ENCODE peak calls at places on chromosomes 5 and 9, in six cellular contexts. X, L, G, Y, S and J are unnamed samples.

GRCh38 chr5:140631831-140632365 is 1.1 kb downstream of the CD14 start:
- DNase-seq in X (no peak), L (peak), G (peak), Y (no peak), S (no peak), J (no peak)

GRCh38 chr9:27110181-27110580 is 1.2 kb downstream of the TEK start:
- DNase-seq in X (no peak), L (no peak), G (no peak), Y (no peak), S (no peak), J (no peak)

GRCh38 chr5:7392401-7393024 is 3.4 kb upstream of the ADCY2 start:
- DNase-seq in X (no peak), L (no peak), G (no peak), Y (no peak), S (no peak), J (no peak)

GRCh38 chr5:139668064-139668880 is 20.1 kb downstream of the CXXC5 start:
- DNase-seq in X (no peak), L (peak), G (no peak), Y (no peak), S (no peak), J (no peak)

GRCh38 chr5:149206524-149207141 is 65.0 kb upstream of the AFAP1L1 start:
- DNase-seq in X (no peak), L (no peak), G (no peak), Y (no peak), S (no peak), J (no peak)

GRCh38 chr9:33131505-33132248 is 35.5 kb downstream of the B4GALT1 start:
- DNase-seq in X (no peak), L (no peak), G (no peak), Y (no peak), S (no peak), J (no peak)

GRCh38 chr9:89814340-89815040 is 209.7 kb downstream of the GADD45G start:
- DNase-seq in X (no peak), L (no peak), G (no peak), Y (no peak), S (no peak), J (no peak)

GRCh38 chr5:53029608-53030007 is 40.5 kb downstream of the ITGA2 start:
- DNase-seq in X (no peak), L (no peak), G (no peak), Y (no peak), S (no peak), J (no peak)

GRCh38 chr5:58582004-58582403 is 871 bp upstream of the RAB3C start:
- DNase-seq in X (peak), L (no peak), G (no peak), Y (no peak), S (no peak), J (no peak)

GRCh38 chr9:79134654-79135053 is 437.1 kb upstream of the TLE4 start:
- DNase-seq in X (no peak), L (no peak), G (no peak), Y (no peak), S (no peak), J (no peak)

GRCh38 chr5:161549106-161549505 is 2.6 kb upstream of the GABRB2 start:
- DNase-seq in X (no peak), L (no peak), G (no peak), Y (no peak), S (no peak), J (no peak)

GRCh38 chr5:107926121-107926520 is 255.4 kb upstream of the EFNA5 start:
- DNase-seq in X (no peak), L (no peak), G (no peak), Y (no peak), S (no peak), J (no peak)

GRCh38 chr5:89037090-89037489 is 154.1 kb upstream of the MEF2C start:
- DNase-seq in X (no peak), L (no peak), G (no peak), Y (no peak), S (no peak), J (no peak)

GRCh38 chr9:83596899-83597504 is 25.9 kb upstream of the IDNK start:
- DNase-seq in X (no peak), L (peak), G (peak), Y (no peak), S (no peak), J (no peak)

GRCh38 chr5:165457854-165458481 is 1952.5 kb downstream of the MAT2B start:
- DNase-seq in X (no peak), L (no peak), G (no peak), Y (no peak), S (no peak), J (peak)

GRCh38 chr5:179550511-179551342 is at the start of gene RUFY1:
- DNase-seq in X (peak), L (peak), G (peak), Y (no peak), S (peak), J (peak)

GRCh38 chr5:27491047-27491446 is 452.7 kb upstream of the CDH9 start:
- DNase-seq in X (no peak), L (no peak), G (no peak), Y (no peak), S (no peak), J (no peak)

GRCh38 chr5:118195215-118195614 is 793.1 kb downstream of the DTWD2 start:
- DNase-seq in X (no peak), L (no peak), G (no peak), Y (no peak), S (no peak), J (no peak)

GRCh38 chr5:127696688-127697087 is 6.5 kb upstream of the CCDC192 start:
- DNase-seq in X (no peak), L (no peak), G (no peak), Y (no peak), S (no peak), J (no peak)

GRCh38 chr5:124136609-124137008 is 609.8 kb downstream of the ZNF608 start:
- DNase-seq in X (no peak), L (no peak), G (no peak), Y (no peak), S (no peak), J (no peak)

GRCh38 chr5:100616981-100617380 is 81.8 kb downstream of the FAM174A start:
- DNase-seq in X (no peak), L (no peak), G (no peak), Y (no peak), S (no peak), J (no peak)

GRCh38 chr5:169801324-169801777 is 164.3 kb downstream of the DOCK2 start:
- DNase-seq in X (no peak), L (no peak), G (no peak), Y (no peak), S (no peak), J (no peak)

GRCh38 chr5:149846021-149846420 is 98.6 kb downstream of the PDE6A start:
- DNase-seq in X (no peak), L (no peak), G (no peak), Y (no peak), S (peak), J (no peak)

GRCh38 chr5:10592598-10592997 is 28.7 kb downstream of the ANKRD33B start:
- DNase-seq in X (no peak), L (no peak), G (no peak), Y (no peak), S (no peak), J (no peak)

GRCh38 chr9:77514886-77515711 is 133.0 kb downstream of the GNA14 start:
- DNase-seq in X (no peak), L (no peak), G (peak), Y (no peak), S (no peak), J (no peak)

GRCh38 chr5:168612123-168612522 is 33.0 kb upstream of the PANK3 start:
- DNase-seq in X (no peak), L (no peak), G (no peak), Y (no peak), S (no peak), J (no peak)